ENCODE peak calls at places on chromosomes 4 and X, in four cellular contexts. One of them, this sample, is unnamed.
A peak's percentile ranks its signal among the peaks of the same experiment; 100 is the strongest.

GRCh38 chrX:3990569-3990968 is 277.1 kb upstream of the PRKX start:
- DNase-seq in tibial nerve: no peak
- DNase-seq in K562: no peak
- DNase-seq in upper lobe of left lung: no peak
- DNase-seq in this sample: no peak

GRCh38 chr4:103996637-103997036 is 276.9 kb upstream of the TACR3 start:
- DNase-seq in upper lobe of left lung: peak; percentile 32
- DNase-seq in K562: no peak
- DNase-seq in tibial nerve: no peak
- DNase-seq in this sample: no peak

GRCh38 chr4:156779046-156779445 is 192.6 kb downstream of the PDGFC start:
- DNase-seq in tibial nerve: no peak
- DNase-seq in upper lobe of left lung: no peak
- DNase-seq in K562: no peak
- DNase-seq in this sample: no peak

GRCh38 chrX:129629837-129630236 is 24.9 kb downstream of the APLN start:
- DNase-seq in upper lobe of left lung: no peak
- DNase-seq in K562: no peak
- DNase-seq in tibial nerve: no peak
- DNase-seq in this sample: no peak

GRCh38 chrX:24392709-24393108 is 32.3 kb downstream of the SUPT20HL1 start:
- DNase-seq in tibial nerve: no peak
- DNase-seq in K562: no peak
- DNase-seq in upper lobe of left lung: no peak
- DNase-seq in this sample: no peak

GRCh38 chr4:8821151-8821950 is 50.3 kb downstream of the HMX1 start:
- DNase-seq in tibial nerve: no peak
- DNase-seq in upper lobe of left lung: no peak
- DNase-seq in K562: no peak
- DNase-seq in this sample: no peak

GRCh38 chr4:101279377-101279871 is 67.9 kb downstream of the PPP3CA start:
- DNase-seq in K562: peak; percentile 6
- DNase-seq in tibial nerve: peak; percentile 48
- DNase-seq in upper lobe of left lung: no peak
- DNase-seq in this sample: no peak

GRCh38 chr4:84623661-84624060 is 40.7 kb downstream of the CDS1 start:
- DNase-seq in tibial nerve: no peak
- DNase-seq in K562: no peak
- DNase-seq in upper lobe of left lung: no peak
- DNase-seq in this sample: no peak

GRCh38 chrX:107731831-107732502 is 43.6 kb downstream of the TSC22D3 start:
- DNase-seq in tibial nerve: peak; percentile 74
- DNase-seq in K562: peak; percentile 85
- DNase-seq in upper lobe of left lung: peak; percentile 95
- DNase-seq in this sample: peak; percentile 95

GRCh38 chr4:147828361-147828760 is 96.5 kb downstream of the ARHGAP10 start:
- DNase-seq in upper lobe of left lung: no peak
- DNase-seq in K562: no peak
- DNase-seq in tibial nerve: no peak
- DNase-seq in this sample: no peak

GRCh38 chrX:45771560-45772340 is 571.1 kb upstream of the DIPK2B start:
- DNase-seq in tibial nerve: no peak
- DNase-seq in upper lobe of left lung: peak; percentile 50
- DNase-seq in K562: no peak
- DNase-seq in this sample: peak; percentile 47

GRCh38 chrX:143500751-143501150 is 16.5 kb downstream of the SPANXN3 start:
- DNase-seq in tibial nerve: no peak
- DNase-seq in K562: no peak
- DNase-seq in upper lobe of left lung: no peak
- DNase-seq in this sample: no peak
- TF ChIP-seq EP300 in tibial nerve: no peak
- TF ChIP-seq EP300 in K562: no peak
- TF ChIP-seq EP300 in upper lobe of left lung: no peak
- TF ChIP-seq EP300 in this sample: no peak

GRCh38 chr4:71130827-71131603 is 137.6 kb downstream of the DCK start:
- DNase-seq in upper lobe of left lung: no peak
- DNase-seq in tibial nerve: no peak
- DNase-seq in K562: no peak
- DNase-seq in this sample: no peak
- H3K4me3 ChIP-seq in upper lobe of left lung: no peak overlapping the region
- H3K4me3 ChIP-seq in tibial nerve: no peak overlapping the region
- H3K4me3 ChIP-seq in K562: no peak overlapping the region
- H3K4me3 ChIP-seq in this sample: no peak overlapping the region

DNA sequence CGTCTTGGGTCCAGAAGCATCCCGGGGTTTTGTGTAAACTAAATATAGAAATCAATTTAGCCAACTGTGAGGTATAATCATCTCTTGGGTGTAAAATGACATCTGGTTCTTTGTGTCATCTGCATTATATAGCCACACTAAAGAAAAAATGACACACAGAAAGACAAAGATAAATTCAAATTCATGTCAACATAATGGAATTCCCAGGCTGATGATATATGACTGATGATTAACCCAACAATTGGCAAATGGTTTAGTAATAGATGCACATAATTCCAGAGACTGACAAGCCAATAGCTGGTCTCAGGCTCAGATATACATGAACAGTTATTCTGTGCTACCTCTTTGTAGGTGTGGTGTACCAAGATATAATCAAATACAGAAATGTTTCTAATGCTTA is 375.4 kb upstream of the PITX2 start:
- DNase-seq in tibial nerve: no peak
- DNase-seq in K562: no peak
- DNase-seq in upper lobe of left lung: no peak
- DNase-seq in this sample: no peak
- TF ChIP-seq EP300 in tibial nerve: no peak
- TF ChIP-seq EP300 in K562: no peak
- TF ChIP-seq EP300 in upper lobe of left lung: no peak
- TF ChIP-seq EP300 in this sample: no peak

GRCh38 chr4:18401435-18401834 is 379.9 kb upstream of the LCORL start:
- DNase-seq in upper lobe of left lung: no peak
- DNase-seq in K562: no peak
- DNase-seq in tibial nerve: no peak
- DNase-seq in this sample: no peak

GRCh38 chr4:18397681-18398080 is 376.1 kb upstream of the LCORL start:
- DNase-seq in upper lobe of left lung: no peak
- DNase-seq in K562: no peak
- DNase-seq in tibial nerve: no peak
- DNase-seq in this sample: no peak

GRCh38 chr4:18401868-18402267 is 380.3 kb upstream of the LCORL start:
- DNase-seq in K562: no peak
- DNase-seq in upper lobe of left lung: no peak
- DNase-seq in tibial nerve: no peak
- DNase-seq in this sample: no peak

GRCh38 chr4:18394656-18395055 is 373.1 kb upstream of the LCORL start:
- DNase-seq in upper lobe of left lung: no peak
- DNase-seq in tibial nerve: no peak
- DNase-seq in K562: no peak
- DNase-seq in this sample: no peak

DNA sequence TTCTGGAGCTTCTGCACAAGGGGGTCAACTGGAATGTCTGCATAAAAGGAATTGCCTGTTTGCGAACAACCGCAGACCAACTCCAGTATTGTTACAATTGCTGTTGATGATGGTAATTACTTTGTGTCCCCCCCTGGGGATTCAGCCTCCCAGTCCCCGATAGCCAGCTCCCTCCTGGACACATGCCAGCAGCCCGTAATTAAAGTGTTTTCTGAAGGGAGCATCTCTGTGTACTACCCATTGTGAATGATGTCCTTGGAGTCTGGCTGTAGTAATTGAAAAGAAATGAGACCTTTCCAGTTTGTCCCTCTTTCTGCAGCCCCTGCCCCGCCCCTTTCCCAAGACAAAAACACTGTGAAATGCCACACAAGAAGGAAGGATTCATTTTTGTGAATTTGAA is 377.1 kb upstream of the LCORL start:
- DNase-seq in upper lobe of left lung: no peak
- DNase-seq in tibial nerve: no peak
- DNase-seq in K562: no peak
- DNase-seq in this sample: no peak
- H3K4me3 ChIP-seq in upper lobe of left lung: no peak overlapping the region
- H3K4me3 ChIP-seq in tibial nerve: no peak overlapping the region
- H3K4me3 ChIP-seq in K562: no peak overlapping the region
- H3K4me3 ChIP-seq in this sample: no peak overlapping the region

This sample was measured in stomach.